ENCODE peak calls at places on chromosomes 6 and 20, in seven cellular contexts. Y is amygdala, P is psoas muscle, Q is SK-N-DZ, A is GM23248, B is transverse colon, L is NCI-H2029. J is an unnamed sample.

GRCh38 chr6:135281227-135281626 is 100.1 kb downstream of the MYB start:
- DNase-seq in Y (no peak), P (no peak), Q (no peak), A (no peak), B (no peak), L (no peak), J (no peak)

GRCh38 chr20:37680420-37680819 is 13.4 kb upstream of the CTNNBL1 start:
- DNase-seq in Y (no peak), P (no peak), Q (no peak), A (peak), B (no peak), L (no peak), J (no peak)

GRCh38 chr6:129774697-129775447 is 64.9 kb upstream of the ARHGAP18 start:
- DNase-seq in Y (peak), P (peak), Q (peak), A (peak), B (peak), L (peak), J (peak)

GRCh38 chr6:10272591-10272990 is 142.3 kb downstream of the TFAP2A start:
- DNase-seq in Y (no peak), P (no peak), Q (no peak), A (peak), B (no peak), L (no peak), J (no peak)

GRCh38 chr20:17542993-17543412 is 11.8 kb upstream of the BFSP1 start:
- DNase-seq in Y (no peak), P (no peak), Q (no peak), A (peak), B (no peak), L (no peak), J (no peak)

GRCh38 chr6:157563611-157564284 is 182.8 kb downstream of the ZDHHC14 start:
- DNase-seq in Y (no peak), P (no peak), Q (no peak), A (no peak), B (no peak), L (no peak), J (no peak)

GRCh38 chr20:59644371-59644939 is 40.1 kb downstream of the PHACTR3 start:
- DNase-seq in Y (no peak), P (no peak), Q (no peak), A (no peak), B (no peak), L (no peak), J (no peak)

GRCh38 chr6:79453558-79454042 is 83.6 kb downstream of the LCA5 start:
- DNase-seq in Y (no peak), P (no peak), Q (no peak), A (peak), B (no peak), L (no peak), J (no peak)

GRCh38 chr6:70398783-70399730 is 14.3 kb upstream of the FAM135A start:
- DNase-seq in Y (no peak), P (no peak), Q (no peak), A (peak), B (peak), L (no peak), J (peak)

J was measured in small intestine.